ENCODE peak calls at places on chromosomes 1 and 21, in six cellular contexts. B is cerebellum; E is EL; G is AG08395; P is stimulated activated naive B cell treated with anti-CD40 and anti-IgM and Interleukin-4, amounts not matched to agents 10 μg/mL and 1 μg/mL and 100 μg/mL, for 72 hours; W is substantia nigra. I is an unnamed sample.

GRCh38 chr1:216847385-216848036 is 124.3 kb upstream of the ESRRG start:
- DNase-seq in B (no peak), E (peak), G (no peak), P (no peak), W (no peak), I (peak)

GRCh38 chr1:104408268-104408667 is 658.6 kb downstream of the AMY1C start:
- DNase-seq in B (no peak), E (no peak), G (no peak), P (no peak), W (no peak), I (no peak)

GRCh38 chr1:159318784-159319551 is 16.8 kb downstream of the FCER1A start:
- DNase-seq in B (no peak), E (peak), G (no peak), P (no peak), W (no peak), I (peak)

GRCh38 chr1:234862944-234863515 is 253.1 kb upstream of the IRF2BP2 start:
- DNase-seq in B (peak), E (peak), G (peak), P (no peak), W (peak), I (peak)

GRCh38 chr1:15123925-15124324 is 29.6 kb upstream of the TMEM51 start:
- DNase-seq in B (no peak), E (no peak), G (no peak), P (no peak), W (no peak), I (no peak)

GRCh38 chr1:19866758-19867157 is 15.4 kb upstream of the OTUD3 start:
- DNase-seq in B (no peak), E (peak), G (peak), P (no peak), W (no peak), I (peak)

GRCh38 chr1:25486602-25487001 is 55.9 kb downstream of the MACO1 start:
- DNase-seq in B (peak), E (peak), G (peak), P (no peak), W (no peak), I (peak)

GRCh38 chr1:99590578-99591209 is 55.2 kb upstream of the PALMD start:
- DNase-seq in B (no peak), E (peak), G (peak), P (no peak), W (no peak), I (peak)

GRCh38 chr1:77649127-77649526 is 33.3 kb downstream of the ZZZ3 start:
- DNase-seq in B (no peak), E (no peak), G (no peak), P (no peak), W (no peak), I (no peak)

GRCh38 chr1:77031101-77031662 is 163.9 kb downstream of the ST6GALNAC5 start:
- DNase-seq in B (no peak), E (peak), G (peak), P (no peak), W (no peak), I (peak)

GRCh38 chr1:32769524-32770220 is 47.5 kb downstream of the YARS1 start:
- DNase-seq in B (no peak), E (peak), G (peak), P (no peak), W (no peak), I (peak)

GRCh38 chr1:245348626-245349025 is 193.8 kb downstream of the KIF26B start:
- DNase-seq in B (no peak), E (no peak), G (no peak), P (no peak), W (no peak), I (no peak)

GRCh38 chr1:16434007-16434406 is 3.2 kb downstream of the SPATA21 start:
- DNase-seq in B (no peak), E (no peak), G (no peak), P (no peak), W (no peak), I (no peak)

GRCh38 chr1:165543651-165544452 is at the start of gene LRRC52:
- DNase-seq in B (peak), E (no peak), G (no peak), P (no peak), W (peak), I (no peak)

GRCh38 chr1:158124999-158125398 is 55.7 kb upstream of the CD1D start:
- DNase-seq in B (peak), E (peak), G (peak), P (peak), W (peak), I (peak)

GRCh38 chr1:110962892-110963665 is 643 bp downstream of the LRIF1 start:
- DNase-seq in B (peak), E (peak), G (peak), P (peak), W (peak), I (peak)

GRCh38 chr21:34792504-34793089 is 123.8 kb downstream of the CLIC6 start:
- DNase-seq in B (no peak), E (no peak), G (no peak), P (no peak), W (no peak), I (no peak)

GRCh38 chr1:219771039-219771438 is 157.3 kb downstream of the SLC30A10 start:
- DNase-seq in B (no peak), E (peak), G (peak), P (no peak), W (no peak), I (peak)

GRCh38 chr1:219209578-219209977 is 35.9 kb downstream of the LYPLAL1 start:
- DNase-seq in B (no peak), E (peak), G (no peak), P (no peak), W (no peak), I (no peak)

GRCh38 chr1:214567481-214567980 is 16.1 kb upstream of the PTPN14 start:
- DNase-seq in B (no peak), E (no peak), G (no peak), P (no peak), W (no peak), I (no peak)

GRCh38 chr1:152580433-152580832 is at the start of gene LCE3D:
- DNase-seq in B (no peak), E (no peak), G (no peak), P (no peak), W (no peak), I (peak)

GRCh38 chr1:1806890-1807289 is 28.6 kb upstream of the NADK start:
- DNase-seq in B (no peak), E (no peak), G (peak), P (no peak), W (peak), I (no peak)

GRCh38 chr1:159266832-159267231 is 35.3 kb upstream of the FCER1A start:
- DNase-seq in B (no peak), E (peak), G (no peak), P (no peak), W (no peak), I (peak)

GRCh38 chr1:64090436-64090835 is 113.0 kb upstream of the UBE2U start:
- DNase-seq in B (no peak), E (no peak), G (no peak), P (no peak), W (no peak), I (no peak)

GRCh38 chr1:25581764-25582163 is 34.8 kb upstream of the MAN1C1 start:
- DNase-seq in B (no peak), E (no peak), G (no peak), P (no peak), W (no peak), I (no peak)

GRCh38 chr1:239354211-239354610 is 32.2 kb upstream of the CHRM3 start:
- DNase-seq in B (no peak), E (peak), G (no peak), P (no peak), W (no peak), I (peak)

GRCh38 chr1:43732132-43732531 is 24.8 kb downstream of the ST3GAL3 start:
- DNase-seq in B (no peak), E (no peak), G (no peak), P (no peak), W (no peak), I (no peak)

GRCh38 chr1:145995964-145996432 is 381 bp downstream of the TXNIP start:
- DNase-seq in B (peak), E (no peak), G (no peak), P (no peak), W (no peak), I (no peak)

GRCh38 chr1:31771891-31772668 is 7.9 kb upstream of the ADGRB2 start:
- DNase-seq in B (no peak), E (no peak), G (no peak), P (no peak), W (no peak), I (no peak)

I was measured in ELR.